ENCODE peak calls at places on chromosomes 3 and 15, in nine cellular contexts. L is mammary epithelial cell, J is left lung, S is brain microvascular endothelial cell, Z is adrenal gland, M is neural progenitor cell, B is colonic mucosa, W is right lobe of liver, X is H1. C is an unnamed sample. For H3K27me3, the result is how much of the 10 kb centered on the place peaks cover.

GRCh38 chr15:66786708-66787471 is 84.9 kb downstream of the SMAD6 start:
- DNase-seq in L (no peak), J (no peak), S (no peak), Z (no peak), M (no peak), B (no peak), W (no peak), X (no peak), C (no peak)

GRCh38 chr15:47685141-47685870 is 32.0 kb upstream of the SEMA6D start:
- DNase-seq in L (peak), J (no peak), S (no peak), Z (no peak), M (no peak), B (no peak), W (no peak), X (no peak), C (no peak)

GRCh38 chr3:23805881-23806321 is at the start of gene UBE2E1:
- DNase-seq in L (peak), J (peak), S (peak), Z (peak), M (peak), B (peak), W (peak), X (no peak), C (peak)

GRCh38 chr3:157500232-157500631 is 3.0 kb downstream of the VEPH1 start:
- DNase-seq in L (no peak), J (no peak), S (no peak), Z (no peak), M (no peak), B (peak), W (no peak), X (no peak), C (no peak)

GRCh38 chr3:45781841-45782240 is 14.5 kb downstream of the SLC6A20 start:
- DNase-seq in L (no peak), J (no peak), S (no peak), Z (no peak), M (no peak), B (peak), W (no peak), X (peak), C (no peak)

GRCh38 chr3:112604536-112604935 is 36.4 kb downstream of the CCDC80 start:
- DNase-seq in L (no peak), J (no peak), S (peak), Z (no peak), M (no peak), B (no peak), W (no peak), X (no peak), C (no peak)

GRCh38 chr3:42505203-42505848 is 2.9 kb downstream of the VIPR1 start:
- DNase-seq in L (no peak), J (peak), S (no peak), Z (no peak), M (no peak), B (peak), W (no peak), X (peak), C (no peak)

GRCh38 chr3:147008886-147009285 is 397.5 kb downstream of the ZIC4 start:
- DNase-seq in L (no peak), J (no peak), S (peak), Z (no peak), M (no peak), B (no peak), W (no peak), X (no peak), C (no peak)

GRCh38 chr3:51967384-51968174 is at the start of gene PCBP4:
- DNase-seq in L (no peak), J (peak), S (no peak), Z (peak), M (peak), B (peak), W (peak), X (peak), C (peak)

GRCh38 chr3:184712579-184713355 is 903 bp upstream of the MAGEF1 start:
- DNase-seq in L (no peak), J (no peak), S (no peak), Z (no peak), M (no peak), B (no peak), W (no peak), X (no peak), C (no peak)

GRCh38 chr3:155262295-155262694 is 31.2 kb downstream of the STRIT1 start:
- DNase-seq in L (peak), J (no peak), S (no peak), Z (no peak), M (no peak), B (no peak), W (no peak), X (no peak), C (no peak)

GRCh38 chr3:58640700-58641372 is 25.7 kb downstream of the FAM3D start:
- DNase-seq in L (peak), J (peak), S (peak), Z (peak), M (peak), B (peak), W (peak), X (peak), C (peak)

GRCh38 chr3:126518779-126519177 is 1.2 kb upstream of the UROC1 start:
- DNase-seq in L (no peak), J (no peak), S (no peak), Z (no peak), M (peak), B (no peak), W (no peak), X (no peak), C (no peak)

GRCh38 chr3:23256741-23257435 is 53.8 kb downstream of the UBE2E2 start:
- DNase-seq in L (no peak), J (no peak), S (no peak), Z (no peak), M (no peak), B (no peak), W (no peak), X (no peak), C (no peak)

GRCh38 chr3:169969696-169970095 is 3.1 kb downstream of the SEC62 start:
- DNase-seq in L (no peak), J (no peak), S (no peak), Z (no peak), M (no peak), B (no peak), W (no peak), X (no peak), C (no peak)

GRCh38 chr3:118380576-118380975 is 654.1 kb downstream of the IGSF11 start:
- DNase-seq in L (no peak), J (no peak), S (no peak), Z (no peak), M (no peak), B (no peak), W (no peak), X (no peak), C (no peak)

GRCh38 chr3:29605845-29606244 is 325.0 kb downstream of the RBMS3 start:
- DNase-seq in L (peak), J (no peak), S (peak), Z (no peak), M (no peak), B (no peak), W (no peak), X (no peak), C (no peak)

GRCh38 chr15:64574220-64574994 is 114.0 kb downstream of the ZNF609 start:
- DNase-seq in L (peak), J (no peak), S (peak), Z (no peak), M (no peak), B (no peak), W (no peak), X (no peak), C (no peak)

GRCh38 chr15:51382787-51383186 is 41.3 kb downstream of the GLDN start:
- DNase-seq in L (peak), J (no peak), S (peak), Z (peak), M (peak), B (no peak), W (no peak), X (peak), C (no peak)

GRCh38 chr3:114827495-114827894 is 319.6 kb downstream of the ZBTB20 start:
- DNase-seq in L (peak), J (no peak), S (peak), Z (no peak), M (peak), B (no peak), W (no peak), X (no peak), C (no peak)

GRCh38 chr3:46386206-46386605 is 15.5 kb downstream of the CCR5 start:
- DNase-seq in L (peak), J (no peak), S (peak), Z (no peak), M (no peak), B (no peak), W (no peak), X (no peak), C (no peak)

GRCh38 chr15:24956131-24956838 is 1.5 kb downstream of the SNRPN start:
- DNase-seq in L (peak), J (peak), S (peak), Z (peak), M (peak), B (peak), W (peak), X (peak), C (peak)

GRCh38 chr3:70342149-70342548 is 29.7 kb upstream of the MDFIC2 start:
- DNase-seq in L (no peak), J (no peak), S (no peak), Z (no peak), M (no peak), B (no peak), W (no peak), X (no peak), C (no peak)

GRCh38 chr3:145639880-145640279 is 521.1 kb downstream of the PLOD2 start:
- DNase-seq in L (no peak), J (no peak), S (no peak), Z (no peak), M (peak), B (no peak), W (no peak), X (no peak), C (no peak)

GRCh38 chr15:40302288-40302886 is 5.3 kb downstream of the PLCB2 start:
- DNase-seq in L (no peak), J (peak), S (no peak), Z (no peak), M (no peak), B (no peak), W (no peak), X (no peak), C (no peak)

GRCh38 chr3:171329759-171330158 is 130.4 kb downstream of the TNIK start:
- DNase-seq in L (no peak), J (no peak), S (no peak), Z (no peak), M (no peak), B (no peak), W (no peak), X (no peak), C (no peak)
- H3K27me3 ChIP-seq in L (under half), J (under half), S (under half), Z (under half), M (under half), B (under half), W (under half), X (under half), C (under half)

GRCh38 chr3:14793858-14794234 is 24.9 kb upstream of the FGD5 start:
- DNase-seq in L (no peak), J (no peak), S (no peak), Z (no peak), M (no peak), B (no peak), W (no peak), X (no peak), C (no peak)
- H3K27me3 ChIP-seq in L (under half), J (under half), S (under half), Z (under half), M (under half), B (under half), W (under half), X (under half), C (under half)

DNA sequence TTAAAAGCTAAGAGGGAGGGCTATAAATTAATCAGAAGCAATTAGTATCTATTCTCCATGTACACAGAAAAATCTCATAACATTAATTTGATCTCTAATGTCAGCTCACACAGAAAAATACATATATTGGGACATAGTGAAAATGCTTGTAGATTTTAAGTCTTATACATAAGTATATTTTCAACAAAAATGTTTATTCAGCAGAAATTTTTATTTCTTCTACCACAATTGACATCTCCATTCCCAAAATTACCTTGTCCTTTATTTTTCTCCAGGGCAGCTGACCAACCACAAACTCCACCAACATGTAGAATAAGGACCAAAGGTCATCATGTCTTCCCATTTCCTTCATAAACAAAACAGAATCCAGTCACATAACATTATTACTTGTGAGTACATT is 74.5 kb upstream of the CDAN1 start:
- DNase-seq in L (no peak), J (no peak), S (no peak), Z (no peak), M (no peak), B (no peak), W (no peak), X (no peak), C (no peak)
- H3K27me3 ChIP-seq in L (under half), J (under half), S (under half), Z (under half), M (under half), B (under half), W (under half), X (under half), C (under half)

DNA sequence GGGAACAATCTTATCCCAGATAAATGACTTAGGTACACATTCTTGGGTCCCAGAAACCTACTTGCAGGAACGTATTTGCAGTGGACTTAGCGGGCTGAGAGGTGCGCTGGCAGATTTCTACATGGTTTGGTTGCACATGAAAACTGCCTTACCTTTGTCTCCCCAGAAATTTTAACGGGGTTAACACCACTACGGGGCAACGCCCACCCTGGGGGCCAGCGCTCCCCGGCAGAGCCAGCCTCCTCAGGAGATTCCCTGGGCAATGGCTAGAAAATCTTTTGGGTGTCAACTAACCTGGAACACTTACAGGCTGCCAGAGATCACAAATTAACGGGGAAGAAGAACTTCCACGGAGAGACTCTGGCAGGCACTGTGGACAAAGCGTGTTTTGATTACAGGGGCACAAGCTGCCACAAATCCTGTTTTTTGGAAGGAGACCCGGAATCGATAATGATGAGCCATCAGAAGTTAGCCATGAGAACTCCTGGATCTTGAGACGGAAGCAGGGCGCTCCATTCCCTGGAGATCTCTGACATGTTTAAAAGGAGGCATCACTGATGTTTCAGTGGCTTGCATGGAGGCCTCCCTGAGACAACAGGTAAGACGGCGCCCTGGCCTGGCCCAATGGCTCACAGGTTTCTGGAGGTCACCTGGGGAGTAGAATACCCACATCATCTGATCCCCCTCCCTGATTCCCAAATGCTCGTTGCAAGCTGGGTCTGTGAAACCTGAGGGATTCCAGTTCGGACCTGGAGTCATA is 288.9 kb downstream of the ADAMTS17 start:
- DNase-seq in L (no peak), J (no peak), S (no peak), Z (no peak), M (no peak), B (no peak), W (no peak), X (no peak), C (no peak)
- H3K27me3 ChIP-seq in L (under half), J (under half), S (under half), Z (under half), M (under half), B (under half), W (under half), X (under half), C (under half)

GRCh38 chr3:71785594-71786472 is 885 bp upstream of the PROK2 start:
- DNase-seq in L (no peak), J (no peak), S (no peak), Z (no peak), M (no peak), B (no peak), W (no peak), X (no peak), C (no peak)

GRCh38 chr3:71784914-71785593 is at the start of gene PROK2:
- DNase-seq in L (no peak), J (no peak), S (no peak), Z (no peak), M (peak), B (no peak), W (peak), X (peak), C (no peak)

GRCh38 chr3:71786551-71786950 is 1.6 kb upstream of the PROK2 start:
- DNase-seq in L (no peak), J (no peak), S (no peak), Z (no peak), M (no peak), B (no peak), W (no peak), X (no peak), C (no peak)

GRCh38 chr3:71787851-71788405 is 3.0 kb upstream of the PROK2 start:
- DNase-seq in L (no peak), J (no peak), S (no peak), Z (no peak), M (no peak), B (no peak), W (no peak), X (no peak), C (no peak)

GRCh38 chr3:71784201-71784913 is 591 bp downstream of the PROK2 start:
- DNase-seq in L (no peak), J (no peak), S (no peak), Z (no peak), M (peak), B (no peak), W (no peak), X (no peak), C (no peak)
- H3K27me3 ChIP-seq in L (under half), J (half or more), S (half or more), Z (half or more), M (half or more), B (under half), W (under half), X (under half), C (half or more)

GRCh38 chr15:60399246-60399915 is 1.6 kb upstream of the ANXA2 start:
- DNase-seq in L (no peak), J (no peak), S (no peak), Z (no peak), M (no peak), B (no peak), W (no peak), X (no peak), C (no peak)
- H3K27me3 ChIP-seq in L (under half), J (under half), S (under half), Z (under half), M (half or more), B (under half), W (under half), X (under half), C (under half)

C was measured in left ventricle myocardium inferior.